ENCODE peak calls at places on chromosomes 11 and 22, in six cellular contexts. C, M, Z, H, R and J are unnamed samples.
A peak's percentile ranks its signal among the peaks of the same experiment; 100 is the strongest.

GRCh38 chr22:35599364-35599763 is 17.8 kb downstream of the MB start:
- DNase-seq in M (no peak), Z (no peak), H (no peak), C (no peak), R (no peak), J (no peak)

GRCh38 chr11:26820739-26821138 is 98.9 kb upstream of the SLC5A12 start:
- DNase-seq in Z (no peak), C (peak; percentile 90), H (peak; percentile 98), M (no peak), R (peak; percentile 66), J (no peak)

GRCh38 chr11:71342116-71342515 is 89.7 kb upstream of the SHANK2 start:
- DNase-seq in C (peak; percentile 6), M (no peak), Z (no peak), H (peak; percentile 28), R (peak; percentile 77), J (no peak)

GRCh38 chr22:19514831-19515565 is 9.2 kb downstream of the CLDN5 start:
- DNase-seq in R (peak; percentile 31), C (no peak), Z (no peak), M (no peak), H (no peak), J (no peak)

GRCh38 chr11:13717331-13717730 is 48.9 kb downstream of the FAR1 start:
- DNase-seq in Z (no peak), R (peak; percentile 73), H (peak; percentile 56), M (no peak), C (peak; percentile 84), J (no peak)

GRCh38 chr11:20351151-20351550 is 12.4 kb upstream of the HTATIP2 start:
- DNase-seq in M (no peak), C (no peak), R (no peak), Z (no peak), H (no peak), J (no peak)

GRCh38 chr11:16097543-16097942 is 258.8 kb downstream of the SOX6 start:
- DNase-seq in C (no peak), Z (no peak), R (no peak), H (no peak), M (peak; percentile 64), J (no peak)

GRCh38 chr22:50206599-50206998 is 5.8 kb downstream of the SELENOO start:
- DNase-seq in M (peak; percentile 70), R (peak; percentile 26), Z (no peak), H (peak; percentile 58), C (peak; percentile 35), J (no peak)

GRCh38 chr22:38316340-38317236 is 645 bp downstream of the CSNK1E start:
- DNase-seq in Z (peak; percentile 88), H (peak; percentile 68), M (peak; percentile 70), C (peak; percentile 60), R (peak; percentile 51), J (peak; percentile 64)

GRCh38 chr11:95485115-95485900 is 254.3 kb upstream of the SESN3 start:
- DNase-seq in H (peak; percentile 96), Z (no peak), C (peak; percentile 89), M (no peak), R (no peak), J (no peak)

GRCh38 chr22:38184788-38185187 is 3.2 kb upstream of the PLA2G6 start:
- DNase-seq in H (no peak), R (no peak), C (no peak), Z (no peak), M (peak; percentile 37), J (no peak)

GRCh38 chr11:102914238-102915043 is 39.7 kb upstream of the MMP12 start:
- DNase-seq in H (peak; percentile 60), M (peak; percentile 51), R (peak; percentile 56), C (peak; percentile 31), Z (peak; percentile 23), J (no peak)

GRCh38 chr11:66867425-66868040 is 10.7 kb downstream of the LRFN4 start:
- DNase-seq in R (no peak), C (no peak), Z (no peak), M (no peak), H (no peak), J (no peak)

GRCh38 chr22:41782316-41782715 is 18.2 kb upstream of the CCDC134 start:
- DNase-seq in Z (no peak), M (no peak), R (no peak), C (no peak), H (no peak), J (no peak)

GRCh38 chr11:3626250-3626960 is 15.4 kb downstream of the ART5 start:
- DNase-seq in H (no peak), C (no peak), Z (no peak), M (no peak), R (no peak), J (no peak)

GRCh38 chr11:108609681-108610080 is 16.1 kb upstream of the EXPH5 start:
- DNase-seq in R (peak; percentile 35), Z (no peak), C (peak; percentile 75), H (peak; percentile 67), M (no peak), J (no peak)

GRCh38 chr11:128898580-128899344 is 7.6 kb downstream of the KCNJ5 start:
- DNase-seq in M (no peak), H (peak; percentile 24), Z (no peak), R (peak; percentile 66), C (peak; percentile 60), J (no peak)

GRCh38 chr11:113189909-113190667 is 124.3 kb upstream of the TTC12 start:
- DNase-seq in M (no peak), H (peak; percentile 98), Z (no peak), C (peak; percentile 97), R (no peak), J (no peak)

GRCh38 chr11:2547806-2548205 is 103.0 kb downstream of the KCNQ1 start:
- DNase-seq in R (no peak), C (no peak), M (no peak), H (no peak), Z (no peak), J (no peak)

GRCh38 chr11:44855138-44855849 is 95.4 kb downstream of the TP53I11 start:
- DNase-seq in H (no peak), Z (no peak), C (no peak), M (no peak), R (peak; percentile 30), J (no peak)

GRCh38 chr11:14905104-14906033 is 13.3 kb upstream of the CYP2R1 start:
- DNase-seq in M (peak; percentile 67), R (peak; percentile 10), C (peak; percentile 35), Z (no peak), H (peak; percentile 16), J (peak; percentile 48)

GRCh38 chr11:11967669-11968510 is 40.5 kb downstream of the DKK3 start:
- DNase-seq in C (no peak), Z (no peak), H (no peak), R (no peak), M (no peak), J (no peak)

GRCh38 chr11:27468643-27469332 is 3.8 kb downstream of the LGR4 start:
- DNase-seq in H (peak; percentile 72), M (peak; percentile 36), C (peak; percentile 80), Z (no peak), R (peak; percentile 29), J (no peak)

GRCh38 chr11:96242971-96243647 is 99.9 kb downstream of the MAML2 start:
- DNase-seq in R (peak; percentile 98), Z (peak; percentile 96), C (peak; percentile 99), H (peak; percentile 98), M (peak; percentile 87), J (peak; percentile 85)

GRCh38 chr11:68509105-68509504 is 48.6 kb downstream of the PPP6R3 start:
- DNase-seq in R (peak; percentile 11), Z (no peak), C (peak; percentile 28), H (peak; percentile 76), M (no peak), J (no peak)

GRCh38 chr22:30743257-30744020 is 48.8 kb downstream of the OSBP2 start:
- DNase-seq in H (no peak), C (no peak), M (no peak), Z (no peak), R (no peak), J (no peak)

GRCh38 chr11:76860539-76861475 is at the start of gene ACER3:
- DNase-seq in R (peak; percentile 78), Z (peak; percentile 96), H (peak; percentile 85), C (peak; percentile 82), M (peak; percentile 98), J (peak; percentile 99)

GRCh38 chr11:75334402-75334891 is 17.0 kb downstream of the ARRB1 start:
- DNase-seq in M (no peak), C (no peak), H (no peak), Z (no peak), R (no peak), J (no peak)

GRCh38 chr22:42562684-42563083 is 8.9 kb downstream of the SERHL2 start:
- DNase-seq in R (no peak), Z (no peak), C (no peak), H (no peak), M (no peak), J (no peak)

GRCh38 chr11:93560534-93560933 is 17.3 kb upstream of the SMCO4 start:
- DNase-seq in H (no peak), M (no peak), R (no peak), C (no peak), Z (no peak), J (no peak)
- TF ChIP-seq CTCF in H (no peak), M (no peak), R (no peak), C (no peak), Z (no peak), J (no peak)

DNA sequence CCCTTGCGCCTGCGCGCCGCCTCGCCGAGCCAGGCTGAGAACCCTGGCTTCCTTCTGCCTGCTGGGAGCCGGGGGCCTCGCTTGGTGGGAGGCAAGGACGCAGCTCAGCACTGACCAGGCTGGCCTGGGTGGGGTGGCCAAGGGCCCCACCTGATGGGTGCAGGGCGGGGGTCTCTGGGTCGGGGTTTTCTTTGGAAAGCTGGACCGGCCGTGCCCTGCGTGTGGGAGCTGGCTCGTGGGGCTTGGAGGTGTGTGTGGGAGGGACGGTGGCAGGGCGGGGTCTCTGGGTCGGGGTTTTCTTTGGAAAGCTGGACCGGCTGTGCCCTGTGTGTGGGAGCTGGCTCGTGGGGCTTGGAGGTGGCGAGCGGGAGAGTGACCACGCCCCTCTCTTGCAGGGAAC is 6.2 kb downstream of the GRAMD4 start:
- DNase-seq in R (no peak), H (no peak), C (no peak), Z (no peak), M (no peak), J (no peak)
- TF ChIP-seq CTCF in R (no peak), H (no peak), C (no peak), Z (no peak), M (no peak), J (no peak)

GRCh38 chr11:86802146-86802545 is 1.8 kb downstream of the PRSS23 start:
- DNase-seq in Z (no peak), M (no peak), C (no peak), H (no peak), R (no peak), J (no peak)

GRCh38 chr11:86800956-86801264 is 568 bp downstream of the PRSS23 start:
- DNase-seq in C (no peak), R (no peak), H (no peak), M (no peak), Z (no peak), J (no peak)

GRCh38 chr11:86800076-86800955 is at the start of gene PRSS23:
- DNase-seq in C (peak; percentile 66), H (peak; percentile 61), Z (peak; percentile 90), R (peak; percentile 44), M (peak; percentile 92), J (peak; percentile 24)

GRCh38 chr11:86798988-86799387 is 1.4 kb upstream of the PRSS23 start:
- DNase-seq in R (peak; percentile 92), C (peak; percentile 89), M (no peak), Z (no peak), H (peak; percentile 70), J (no peak)

GRCh38 chr11:86799680-86800075 is 664 bp upstream of the PRSS23 start:
- DNase-seq in H (no peak), C (no peak), Z (no peak), R (no peak), M (peak; percentile 63), J (no peak)
- TF ChIP-seq CTCF in H (no peak), C (no peak), Z (peak; percentile 45), R (peak; percentile 27), M (peak; percentile 14), J (no peak)

GRCh38 chr22:45103756-45104155 is 60.0 kb upstream of the NUP50 start:
- DNase-seq in R (no peak), H (no peak), Z (no peak), M (peak; percentile 38), C (no peak), J (no peak)
- TF ChIP-seq CTCF in R (peak; percentile 32), H (peak; percentile 25), Z (no peak), M (peak; percentile 25), C (no peak), J (no peak)